ENCODE peak calls at places on chromosomes 6 and 20, in six cellular contexts. One of them, this sample, is unnamed.

GRCh38 chr6:96794980-96795379 is 42.3 kb downstream of the GPR63 start:
- DNase-seq in T-helper 17 cell: no peak
- DNase-seq in Right ventricle myocardium superior: no peak
- DNase-seq in iris pigment epithelial cell: peak
- DNase-seq in HEK293T: no peak
- DNase-seq in left lobe of liver: no peak
- DNase-seq in this sample: no peak

GRCh38 chr6:90068264-90068663 is 174.0 kb downstream of the GJA10 start:
- DNase-seq in Right ventricle myocardium superior: no peak
- DNase-seq in iris pigment epithelial cell: peak
- DNase-seq in HEK293T: peak
- DNase-seq in T-helper 17 cell: no peak
- DNase-seq in left lobe of liver: no peak
- DNase-seq in this sample: no peak

GRCh38 chr20:58109126-58109880 is 119.2 kb downstream of the ANKRD60 start:
- DNase-seq in left lobe of liver: no peak
- DNase-seq in iris pigment epithelial cell: peak
- DNase-seq in HEK293T: no peak
- DNase-seq in Right ventricle myocardium superior: no peak
- DNase-seq in T-helper 17 cell: no peak
- DNase-seq in this sample: no peak

GRCh38 chr20:32509639-32510066 is 75.5 kb downstream of the NOL4L start:
- DNase-seq in Right ventricle myocardium superior: no peak
- DNase-seq in iris pigment epithelial cell: peak
- DNase-seq in HEK293T: no peak
- DNase-seq in T-helper 17 cell: peak
- DNase-seq in left lobe of liver: no peak
- DNase-seq in this sample: no peak

GRCh38 chr20:18304618-18305017 is 16.3 kb downstream of the ZNF133 start:
- DNase-seq in Right ventricle myocardium superior: no peak
- DNase-seq in iris pigment epithelial cell: no peak
- DNase-seq in T-helper 17 cell: no peak
- DNase-seq in left lobe of liver: no peak
- DNase-seq in HEK293T: no peak
- DNase-seq in this sample: no peak

GRCh38 chr6:105862936-105863603 is 223.1 kb upstream of the PRDM1 start:
- DNase-seq in iris pigment epithelial cell: no peak
- DNase-seq in T-helper 17 cell: no peak
- DNase-seq in Right ventricle myocardium superior: no peak
- DNase-seq in HEK293T: no peak
- DNase-seq in left lobe of liver: no peak
- DNase-seq in this sample: no peak

GRCh38 chr6:157867155-157867559 is 44.1 kb downstream of the SNX9 start:
- DNase-seq in Right ventricle myocardium superior: no peak
- DNase-seq in iris pigment epithelial cell: peak
- DNase-seq in HEK293T: no peak
- DNase-seq in T-helper 17 cell: no peak
- DNase-seq in left lobe of liver: no peak
- DNase-seq in this sample: no peak

GRCh38 chr6:148700713-148701392 is 46.0 kb upstream of the UST start:
- DNase-seq in left lobe of liver: no peak
- DNase-seq in HEK293T: no peak
- DNase-seq in Right ventricle myocardium superior: no peak
- DNase-seq in T-helper 17 cell: no peak
- DNase-seq in iris pigment epithelial cell: peak
- DNase-seq in this sample: no peak

GRCh38 chr6:159762681-159763293 is 942 bp downstream of the ACAT2 start:
- DNase-seq in HEK293T: no peak
- DNase-seq in left lobe of liver: peak
- DNase-seq in iris pigment epithelial cell: no peak
- DNase-seq in Right ventricle myocardium superior: no peak
- DNase-seq in T-helper 17 cell: peak
- DNase-seq in this sample: no peak

GRCh38 chr6:2285510-2285909 is 40.1 kb upstream of the GMDS start:
- DNase-seq in HEK293T: no peak
- DNase-seq in left lobe of liver: no peak
- DNase-seq in T-helper 17 cell: no peak
- DNase-seq in Right ventricle myocardium superior: no peak
- DNase-seq in iris pigment epithelial cell: no peak
- DNase-seq in this sample: no peak

GRCh38 chr20:20207291-20207690 is 155.0 kb downstream of the CFAP61 start:
- DNase-seq in T-helper 17 cell: no peak
- DNase-seq in HEK293T: no peak
- DNase-seq in Right ventricle myocardium superior: no peak
- DNase-seq in iris pigment epithelial cell: no peak
- DNase-seq in left lobe of liver: no peak
- DNase-seq in this sample: no peak

GRCh38 chr6:21902766-21903165 is 309.2 kb downstream of the SOX4 start:
- DNase-seq in left lobe of liver: no peak
- DNase-seq in iris pigment epithelial cell: no peak
- DNase-seq in T-helper 17 cell: no peak
- DNase-seq in HEK293T: no peak
- DNase-seq in Right ventricle myocardium superior: no peak
- DNase-seq in this sample: no peak

GRCh38 chr6:13848553-13849150 is 34.3 kb upstream of the MCUR1 start:
- DNase-seq in Right ventricle myocardium superior: no peak
- DNase-seq in T-helper 17 cell: no peak
- DNase-seq in iris pigment epithelial cell: no peak
- DNase-seq in HEK293T: no peak
- DNase-seq in left lobe of liver: no peak
- DNase-seq in this sample: no peak

GRCh38 chr20:22524393-22525015 is 59.9 kb downstream of the FOXA2 start:
- DNase-seq in T-helper 17 cell: no peak
- DNase-seq in HEK293T: no peak
- DNase-seq in Right ventricle myocardium superior: no peak
- DNase-seq in iris pigment epithelial cell: no peak
- DNase-seq in left lobe of liver: no peak
- DNase-seq in this sample: no peak

GRCh38 chr6:83429857-83430605 is 820 bp downstream of the ME1 start:
- DNase-seq in Right ventricle myocardium superior: no peak
- DNase-seq in HEK293T: peak
- DNase-seq in iris pigment epithelial cell: peak
- DNase-seq in left lobe of liver: no peak
- DNase-seq in T-helper 17 cell: no peak
- DNase-seq in this sample: no peak

GRCh38 chr6:127515794-127516675 is 3.1 kb downstream of the MTCL3 start:
- DNase-seq in T-helper 17 cell: peak
- DNase-seq in iris pigment epithelial cell: peak
- DNase-seq in left lobe of liver: no peak
- DNase-seq in Right ventricle myocardium superior: peak
- DNase-seq in HEK293T: peak
- DNase-seq in this sample: peak

GRCh38 chr6:55704421-55704820 is 125.4 kb upstream of the HMGCLL1 start:
- DNase-seq in HEK293T: no peak
- DNase-seq in T-helper 17 cell: no peak
- DNase-seq in iris pigment epithelial cell: peak
- DNase-seq in Right ventricle myocardium superior: no peak
- DNase-seq in left lobe of liver: no peak
- DNase-seq in this sample: no peak

GRCh38 chr20:57676517-57677322 is 33.1 kb downstream of the PMEPA1 start:
- DNase-seq in HEK293T: no peak
- DNase-seq in T-helper 17 cell: no peak
- DNase-seq in iris pigment epithelial cell: no peak
- DNase-seq in left lobe of liver: no peak
- DNase-seq in Right ventricle myocardium superior: no peak
- DNase-seq in this sample: no peak

GRCh38 chr6:14269434-14269833 is 151.9 kb downstream of the CD83 start:
- DNase-seq in HEK293T: no peak
- DNase-seq in iris pigment epithelial cell: no peak
- DNase-seq in Right ventricle myocardium superior: no peak
- DNase-seq in T-helper 17 cell: no peak
- DNase-seq in left lobe of liver: no peak
- DNase-seq in this sample: no peak